ENCODE peak calls at places on chromosome 11, in four cellular contexts. T, H, K and X are unnamed samples.

GRCh38 chr11:134517115-134517514 is 105.1 kb upstream of the B3GAT1 start:
- DNase-seq in T (no peak), H (no peak), K (no peak), X (no peak)

GRCh38 chr11:45102810-45103621 is 43.4 kb upstream of the PRDM11 start:
- DNase-seq in T (peak; percentile 44), H (peak; percentile 70), K (peak; percentile 48), X (peak; percentile 86)

GRCh38 chr11:73343076-73343833 is 32.9 kb upstream of the RELT start:
- DNase-seq in T (no peak), H (no peak), K (no peak), X (no peak)

GRCh38 chr11:443542-444199 is 1.9 kb upstream of the ANO9 start:
- DNase-seq in T (no peak), H (no peak), K (no peak), X (no peak)

GRCh38 chr11:112655386-112655785 is 305.8 kb upstream of the NCAM1 start:
- DNase-seq in T (no peak), H (peak; percentile 1), K (no peak), X (no peak)

GRCh38 chr11:116112031-116112935 is 608.1 kb upstream of the CADM1 start:
- DNase-seq in T (no peak), H (no peak), K (no peak), X (no peak)

GRCh38 chr11:1195690-1196515 is 27.0 kb upstream of the MUC5B start:
- DNase-seq in T (no peak), H (no peak), K (no peak), X (no peak)

GRCh38 chr11:129992161-129992944 is 10.3 kb downstream of the PRDM10 start:
- DNase-seq in T (no peak), H (peak; percentile 74), K (peak; percentile 82), X (peak; percentile 31)

GRCh38 chr11:115672999-115673411 is 168.8 kb upstream of the CADM1 start:
- DNase-seq in T (no peak), H (no peak), K (no peak), X (no peak)

GRCh38 chr11:102685311-102685710 is 20.3 kb downstream of the MMP27 start:
- DNase-seq in T (no peak), H (no peak), K (no peak), X (no peak)

GRCh38 chr11:104122008-104122635 is 41.8 kb downstream of the PDGFD start:
- DNase-seq in T (no peak), H (no peak), K (no peak), X (no peak)

GRCh38 chr11:44865866-44866272 is 84.8 kb downstream of the TP53I11 start:
- DNase-seq in T (no peak), H (no peak), K (no peak), X (peak; percentile 9)

GRCh38 chr11:47003180-47003877 is 66.8 kb downstream of the CSTPP1 start:
- DNase-seq in T (no peak), H (peak; percentile 62), K (no peak), X (no peak)
- TF ChIP-seq MYC in T (no peak), H (no peak), K (no peak), X (no peak)

GRCh38 chr11:72231396-72232259 is 7.1 kb downstream of the INPPL1 start:
- DNase-seq in T (no peak), H (no peak), K (no peak), X (no peak)

GRCh38 chr11:72229336-72229924 is 4.9 kb downstream of the INPPL1 start:
- DNase-seq in T (no peak), H (no peak), K (no peak), X (no peak)

GRCh38 chr11:72230764-72231365 is 6.3 kb downstream of the INPPL1 start:
- DNase-seq in T (no peak), H (no peak), K (no peak), X (no peak)

GRCh38 chr11:72228844-72229231 is 4.3 kb downstream of the INPPL1 start:
- DNase-seq in T (no peak), H (no peak), K (no peak), X (no peak)

DNA sequence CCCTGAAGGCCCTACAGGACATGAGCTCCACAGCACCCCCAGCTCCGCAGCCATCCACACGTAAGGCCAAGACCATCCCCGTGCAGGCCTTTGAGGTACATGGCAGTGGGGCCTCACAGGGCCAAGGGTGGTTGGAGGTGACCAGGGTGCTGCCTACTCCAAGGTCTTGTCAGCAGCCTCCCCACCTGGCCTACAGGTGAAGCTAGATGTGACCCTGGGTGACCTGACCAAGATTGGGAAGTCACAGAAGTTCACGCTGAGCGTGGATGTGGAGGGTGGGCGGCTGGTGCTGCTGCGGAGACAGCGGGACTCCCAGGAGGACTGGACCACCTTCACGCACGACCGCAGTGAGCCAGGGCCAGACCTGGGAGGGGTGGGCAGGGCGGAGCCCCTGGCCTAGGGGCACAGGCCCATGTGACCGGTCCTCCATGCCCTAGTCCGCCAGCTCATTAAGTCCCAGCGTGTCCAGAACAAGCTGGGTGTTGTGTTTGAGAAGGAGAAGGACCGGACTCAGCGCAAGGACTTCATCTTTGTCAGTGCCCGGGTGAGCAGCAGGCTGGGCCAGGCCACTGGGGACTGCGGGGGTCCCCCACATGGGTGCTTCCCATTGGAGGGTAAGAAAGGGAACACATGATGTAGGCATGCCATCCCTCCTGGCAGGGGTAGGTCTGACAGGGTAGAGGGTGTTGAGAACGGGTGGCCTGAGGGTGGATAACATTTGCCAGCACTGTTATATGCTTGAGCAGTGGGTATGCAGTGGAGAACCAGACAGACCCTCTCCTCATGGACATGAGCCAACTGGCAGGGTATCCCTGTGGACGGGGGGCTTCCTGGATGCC is 5.6 kb downstream of the INPPL1 start:
- DNase-seq in T (no peak), H (no peak), K (no peak), X (no peak)
- TF ChIP-seq POLR2AphosphoS5 in T (no peak), H (no peak), K (no peak), X (no peak)

DNA sequence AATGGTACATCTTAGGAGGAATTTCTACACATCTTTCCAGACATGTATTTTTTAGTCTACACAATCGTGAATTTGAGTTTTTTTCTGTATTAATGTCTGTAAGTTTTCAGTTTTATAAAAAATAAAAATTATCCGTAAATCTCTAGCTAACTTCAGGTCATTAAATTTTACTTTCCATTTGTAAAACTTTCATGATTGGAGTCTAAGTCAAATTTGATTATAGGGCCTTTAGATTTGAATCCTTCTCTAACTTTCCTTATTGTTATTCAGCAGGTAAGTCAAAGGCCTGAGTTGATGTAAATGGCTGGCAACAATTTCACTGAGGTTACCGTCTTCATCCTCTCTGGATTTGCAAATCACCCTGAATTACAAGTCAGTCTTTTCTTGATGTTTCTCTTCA is at the start of gene OR8I2:
- DNase-seq in T (no peak), H (no peak), K (no peak), X (no peak)
- H3K36me3 ChIP-seq in T (no peaks in the 10 kb centered on the region), H (no peaks in the 10 kb centered on the region), K (no peaks in the 10 kb centered on the region), X (no peaks in the 10 kb centered on the region)

GRCh38 chr11:71498091-71498490 is 29.0 kb upstream of the KRTAP5-7 start:
- DNase-seq in T (no peak), H (no peak), K (no peak), X (no peak)

GRCh38 chr11:71491531-71492329 is 35.3 kb upstream of the KRTAP5-7 start:
- DNase-seq in T (no peak), H (no peak), K (no peak), X (no peak)

GRCh38 chr11:71499125-71499524 is 27.9 kb upstream of the KRTAP5-7 start:
- DNase-seq in T (no peak), H (no peak), K (no peak), X (no peak)

GRCh38 chr11:71496421-71496820 is 30.6 kb upstream of the KRTAP5-7 start:
- DNase-seq in T (no peak), H (no peak), K (no peak), X (no peak)

DNA sequence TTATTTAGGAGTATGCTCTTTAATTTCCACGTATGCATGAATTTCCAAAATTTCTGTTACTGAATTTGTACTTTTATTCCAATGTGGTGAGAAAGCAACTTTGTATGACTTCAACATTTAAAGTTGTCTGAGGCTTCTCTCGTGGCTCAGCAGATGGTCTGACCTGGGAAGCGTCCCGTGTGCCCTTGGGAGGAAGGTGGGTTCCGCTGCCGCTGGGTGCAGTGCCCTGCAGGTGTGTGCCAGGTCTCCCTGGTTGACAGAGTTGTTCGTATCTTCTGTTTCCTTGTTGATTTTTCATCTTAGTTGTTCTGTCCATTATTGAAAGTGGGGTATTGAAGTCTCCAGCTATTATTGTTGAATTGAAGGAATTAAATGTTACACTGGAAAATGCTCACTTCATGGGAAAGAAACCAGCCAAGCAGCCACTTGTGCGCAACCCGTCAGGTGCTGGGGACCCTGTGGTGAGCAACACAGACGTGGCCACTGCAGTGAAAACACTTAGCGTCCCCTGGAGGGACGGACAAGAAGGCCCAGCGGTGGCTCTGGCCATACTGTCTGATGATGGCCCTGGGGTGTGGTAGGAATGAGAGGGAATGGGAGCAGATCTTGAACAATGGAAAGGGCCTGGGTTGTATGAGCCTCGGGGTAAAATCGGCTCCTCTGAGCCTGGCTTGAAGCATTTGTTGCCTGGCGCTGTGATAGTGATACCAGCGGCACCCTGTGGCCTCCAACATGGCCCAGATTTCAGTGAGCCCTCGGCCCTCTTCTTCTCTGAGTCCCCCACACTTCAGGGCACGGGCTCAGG is 31.6 kb upstream of the KRTAP5-7 start:
- DNase-seq in T (no peak), H (no peak), K (no peak), X (no peak)
- TF ChIP-seq MYC in T (no peak), H (no peak), K (no peak), X (no peak)

GRCh38 chr11:128628343-128628673 is 41.0 kb upstream of the ETS1 start:
- DNase-seq in T (no peak), H (no peak), K (no peak), X (no peak)

GRCh38 chr11:128629516-128630106 is 42.3 kb upstream of the ETS1 start:
- DNase-seq in T (no peak), H (no peak), K (no peak), X (no peak)

GRCh38 chr11:128628686-128629085 is 41.3 kb upstream of the ETS1 start:
- DNase-seq in T (no peak), H (no peak), K (no peak), X (no peak)

GRCh38 chr11:128632151-128632791 is 44.9 kb upstream of the ETS1 start:
- DNase-seq in T (no peak), H (no peak), K (peak; percentile 3), X (peak; percentile 59)

GRCh38 chr11:128630367-128631230 is 43.2 kb upstream of the ETS1 start:
- DNase-seq in T (peak; percentile 89), H (peak; percentile 81), K (peak; percentile 62), X (peak; percentile 89)
- TF ChIP-seq POLR2AphosphoS5 in T (no peak), H (no peak), K (no peak), X (no peak)

GRCh38 chr11:110152199-110152598 is 59.0 kb downstream of the ZC3H12C start:
- DNase-seq in T (no peak), H (no peak), K (no peak), X (no peak)

GRCh38 chr11:110147965-110148709 is 54.9 kb downstream of the ZC3H12C start:
- DNase-seq in T (no peak), H (no peak), K (no peak), X (peak; percentile 52)

GRCh38 chr11:110153474-110153873 is 60.3 kb downstream of the ZC3H12C start:
- DNase-seq in T (no peak), H (no peak), K (no peak), X (no peak)

GRCh38 chr11:110148775-110149744 is 55.9 kb downstream of the ZC3H12C start:
- DNase-seq in T (no peak), H (peak; percentile 58), K (no peak), X (peak; percentile 79)
- H3K36me3 ChIP-seq in T (no peaks in the 10 kb centered on the region), H (no peaks in the 10 kb centered on the region), K (no peaks in the 10 kb centered on the region), X (no peaks in the 10 kb centered on the region)

GRCh38 chr11:7851391-7851790 is 54.6 kb upstream of the OR5P2 start:
- DNase-seq in T (no peak), H (peak; percentile 2), K (peak; percentile 2), X (no peak)
- TF ChIP-seq MYC in T (no peak), H (no peak), K (no peak), X (no peak)